ENCODE peak calls at places on chromosomes 13 and 19, in five cellular contexts. F, V, E, I and P are unnamed samples. For H3K4me1, the result is how much of the 10 kb centered on the place peaks cover.

GRCh38 chr19:57512845-57513244 is 13.1 kb downstream of the ZNF773 start:
- DNase-seq in V (no peak), I (peak), F (no peak), E (no peak), P (no peak)

GRCh38 chr13:51728972-51729371 is 75.0 kb downstream of the DHRS12 start:
- DNase-seq in F (no peak), I (no peak), V (no peak), E (no peak), P (no peak)

GRCh38 chr13:112333756-112334543 is 42.2 kb upstream of the SPACA7 start:
- DNase-seq in I (no peak), E (no peak), F (no peak), V (no peak), P (no peak)

GRCh38 chr13:59880468-59880867 is 283.3 kb downstream of the DIAPH3 start:
- DNase-seq in V (no peak), F (no peak), I (no peak), E (no peak), P (no peak)

GRCh38 chr13:46354143-46355087 is 32.6 kb downstream of the RUBCNL start:
- DNase-seq in I (no peak), V (peak), F (no peak), E (no peak), P (no peak)

GRCh38 chr13:27403252-27403678 is 21.2 kb upstream of the GTF3A start:
- DNase-seq in I (no peak), V (no peak), E (no peak), F (no peak), P (no peak)

GRCh38 chr13:59478908-59479307 is 684.8 kb downstream of the DIAPH3 start:
- DNase-seq in V (no peak), F (no peak), I (no peak), E (no peak), P (no peak)

GRCh38 chr13:79775830-79776229 is 294.9 kb downstream of the NDFIP2 start:
- DNase-seq in V (no peak), I (no peak), F (no peak), E (no peak), P (no peak)

GRCh38 chr19:49555600-49556411 is 24.6 kb downstream of the NOSIP start:
- DNase-seq in F (peak), E (no peak), V (peak), I (peak), P (peak)

GRCh38 chr13:38862443-38862842 is 128.2 kb downstream of the STOML3 start:
- DNase-seq in V (no peak), I (no peak), E (no peak), F (no peak), P (no peak)

GRCh38 chr19:33621811-33622504 is at the start of gene CHST8:
- DNase-seq in I (peak), E (no peak), V (no peak), F (peak), P (no peak)

GRCh38 chr13:20209937-20210336 is 17.2 kb upstream of the GJB2 start:
- DNase-seq in V (no peak), I (no peak), E (no peak), F (no peak), P (no peak)

GRCh38 chr19:29836409-29836825 is 24.6 kb downstream of the CCNE1 start:
- DNase-seq in F (no peak), E (no peak), V (no peak), I (no peak), P (no peak)

GRCh38 chr19:53865918-53866696 is 1.6 kb upstream of the MYADM start:
- DNase-seq in F (peak), E (peak), V (peak), I (peak), P (peak)

GRCh38 chr13:27621116-27621365 is 651 bp upstream of the POLR1D start:
- DNase-seq in F (no peak), E (no peak), V (no peak), I (no peak), P (no peak)

GRCh38 chr13:94323746-94324408 is 155.6 kb downstream of the DCT start:
- DNase-seq in E (no peak), F (no peak), I (no peak), V (peak), P (no peak)

GRCh38 chr13:30884543-30884942 is 21.5 kb upstream of the MEDAG start:
- DNase-seq in I (no peak), E (no peak), V (no peak), F (no peak), P (no peak)

GRCh38 chr13:102770435-102770834 is 3.2 kb downstream of the TEX30 start:
- DNase-seq in E (no peak), I (no peak), V (no peak), F (no peak), P (no peak)

GRCh38 chr13:30715357-30715756 is 20.0 kb upstream of the ALOX5AP start:
- DNase-seq in I (no peak), E (no peak), V (no peak), F (no peak), P (no peak)

GRCh38 chr13:77919351-77920294 is 992 bp upstream of the EDNRB start:
- DNase-seq in V (no peak), E (no peak), I (peak), F (peak), P (no peak)

GRCh38 chr13:21831654-21832324 is 160.9 kb downstream of the FGF9 start:
- DNase-seq in F (no peak), I (no peak), E (no peak), V (no peak), P (no peak)

GRCh38 chr13:21328201-21328600 is 130.9 kb downstream of the ZDHHC20 start:
- DNase-seq in F (no peak), E (no peak), V (no peak), I (no peak), P (no peak)

GRCh38 chr13:51684076-51684475 is 99.8 kb downstream of the WDFY2 start:
- DNase-seq in V (no peak), E (no peak), F (no peak), I (no peak), P (no peak)

GRCh38 chr13:24851546-24851945 is 87.6 kb downstream of the RNF17 start:
- DNase-seq in E (no peak), V (no peak), I (no peak), F (no peak), P (no peak)

GRCh38 chr19:1063909-1064660 is 2.9 kb upstream of the ARHGAP45 start:
- DNase-seq in E (no peak), V (no peak), F (no peak), I (peak), P (no peak)

GRCh38 chr19:1066251-1066747 is 668 bp upstream of the ARHGAP45 start:
- DNase-seq in F (no peak), E (no peak), V (no peak), I (peak), P (no peak)

GRCh38 chr19:1064661-1065605 is 2.0 kb upstream of the ARHGAP45 start:
- DNase-seq in I (peak), E (no peak), V (peak), F (peak), P (peak)

GRCh38 chr19:1066748-1067340 is at the start of gene ARHGAP45:
- DNase-seq in F (no peak), I (peak), V (peak), E (no peak), P (peak)

DNA sequence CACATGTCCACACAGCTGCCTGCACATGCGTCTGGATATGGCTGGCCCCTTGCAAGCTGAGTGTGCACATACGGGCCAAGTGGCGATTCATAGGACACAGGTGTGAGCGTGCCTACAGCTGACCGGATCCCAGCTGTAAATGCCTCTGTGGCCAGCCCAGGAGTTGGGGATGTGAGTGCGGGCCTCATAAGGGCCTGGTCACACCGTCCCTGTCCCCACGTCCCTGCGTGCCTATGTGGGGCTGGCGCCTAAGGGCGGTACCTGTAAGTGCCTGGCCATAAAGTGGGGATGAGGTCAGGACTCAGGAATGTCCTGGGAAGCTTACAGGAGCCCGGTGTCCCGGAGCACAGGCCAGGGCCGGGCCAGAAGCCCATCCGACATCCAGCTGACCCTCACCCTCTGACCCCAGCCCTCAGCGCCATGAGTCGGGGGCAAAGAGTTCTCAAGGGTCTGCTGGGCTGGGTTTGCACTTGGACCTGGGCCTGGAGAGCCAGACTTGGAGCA is 1.3 kb upstream of the ARHGAP45 start:
- DNase-seq in E (no peak), F (no peak), V (no peak), I (peak), P (no peak)
- H3K4me3 ChIP-seq in E (no peak), F (no peak), V (no peak), I (no peak), P (no peak)

DNA sequence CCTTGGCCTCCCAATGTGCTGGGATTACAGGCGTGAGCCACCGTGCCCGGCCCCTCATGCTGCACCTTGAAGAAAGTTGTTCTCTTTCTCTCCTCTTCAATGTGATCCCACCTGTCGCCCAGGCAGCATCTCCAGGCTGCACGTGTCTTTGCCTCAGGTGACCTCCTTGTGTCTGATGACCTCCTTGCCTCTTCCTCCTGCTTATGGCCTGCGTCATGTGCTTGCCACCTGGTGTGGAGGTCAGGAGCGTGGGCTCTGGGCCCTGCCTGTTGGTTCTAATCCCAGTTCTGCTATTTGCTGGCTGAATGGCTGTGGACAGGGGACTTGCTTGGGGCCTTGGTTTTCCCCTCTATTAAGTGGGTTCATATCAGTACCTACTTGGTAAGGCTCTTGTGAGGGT is 6.3 kb downstream of the BICRA start:
- DNase-seq in E (no peak), V (no peak), F (no peak), I (no peak), P (no peak)
- H3K4me1 ChIP-seq in E (under half), V (half or more), F (half or more), I (under half), P (under half)

DNA sequence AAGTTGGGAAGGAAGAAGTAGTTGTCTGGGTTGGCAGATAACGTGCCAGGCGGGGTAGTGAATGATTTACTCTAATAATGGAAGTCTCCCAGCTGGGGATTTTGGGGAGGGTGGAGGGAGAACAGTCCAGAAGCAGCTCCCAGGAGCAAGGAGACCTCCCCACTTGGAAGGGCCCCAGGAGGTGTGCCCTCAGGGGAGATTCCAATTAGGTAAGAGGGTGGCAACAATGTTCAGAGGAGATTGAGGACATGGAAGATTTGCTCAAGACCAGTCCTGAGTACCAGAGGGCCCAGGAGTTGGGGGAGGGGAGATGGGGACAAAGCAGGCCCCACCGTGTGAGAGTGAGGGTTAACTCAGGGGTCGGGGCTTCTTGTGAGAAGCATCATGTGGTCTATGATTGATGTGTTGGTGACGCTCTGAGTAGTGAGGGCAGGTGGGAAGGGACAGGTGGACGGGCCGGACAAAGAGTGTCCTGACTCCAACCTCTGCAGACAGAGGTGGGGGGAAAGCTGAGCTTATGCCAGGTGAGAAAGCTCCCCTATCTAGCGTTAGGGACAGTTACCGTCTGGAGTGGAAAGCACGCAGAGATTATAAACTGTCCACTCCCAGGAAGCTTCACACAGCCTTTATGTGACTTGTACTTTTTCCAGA is 3.5 kb downstream of the SPINT2 start:
- DNase-seq in I (no peak), V (no peak), E (peak), F (no peak), P (no peak)
- H3K4me3 ChIP-seq in I (no peak), V (no peak), E (peak), F (no peak), P (no peak)

GRCh38 chr19:35620001-35620400 is 7.5 kb downstream of the HAUS5 start:
- DNase-seq in I (no peak), V (no peak), F (no peak), E (no peak), P (no peak)

GRCh38 chr19:35619290-35619923 is 6.9 kb downstream of the HAUS5 start:
- DNase-seq in I (no peak), E (no peak), V (no peak), F (no peak), P (no peak)

GRCh38 chr19:35622750-35623149 is 6.1 kb upstream of the RBM42 start:
- DNase-seq in V (no peak), F (no peak), E (no peak), I (no peak), P (no peak)

GRCh38 chr19:35621708-35622107 is 7.1 kb upstream of the RBM42 start:
- DNase-seq in F (no peak), I (no peak), E (no peak), V (no peak), P (no peak)

GRCh38 chr19:35623327-35624010 is 5.4 kb upstream of the RBM42 start:
- DNase-seq in I (no peak), F (no peak), E (no peak), V (no peak), P (no peak)
- H3K4me1 ChIP-seq in I (under half), F (under half), E (under half), V (under half), P (under half)

GRCh38 chr19:38952395-38953165 is 21.8 kb downstream of the MRPS12 start:
- DNase-seq in F (no peak), I (no peak), E (no peak), V (peak), P (peak)

GRCh38 chr19:38946229-38947010 is 15.7 kb downstream of the MRPS12 start:
- DNase-seq in F (no peak), E (no peak), I (no peak), V (no peak), P (no peak)

GRCh38 chr19:38953677-38954076 is 21.9 kb downstream of the FBXO17 start:
- DNase-seq in E (no peak), F (no peak), I (no peak), V (no peak), P (no peak)

GRCh38 chr19:38951187-38951586 is 20.4 kb downstream of the MRPS12 start:
- DNase-seq in F (no peak), V (no peak), E (no peak), I (no peak), P (no peak)

DNA sequence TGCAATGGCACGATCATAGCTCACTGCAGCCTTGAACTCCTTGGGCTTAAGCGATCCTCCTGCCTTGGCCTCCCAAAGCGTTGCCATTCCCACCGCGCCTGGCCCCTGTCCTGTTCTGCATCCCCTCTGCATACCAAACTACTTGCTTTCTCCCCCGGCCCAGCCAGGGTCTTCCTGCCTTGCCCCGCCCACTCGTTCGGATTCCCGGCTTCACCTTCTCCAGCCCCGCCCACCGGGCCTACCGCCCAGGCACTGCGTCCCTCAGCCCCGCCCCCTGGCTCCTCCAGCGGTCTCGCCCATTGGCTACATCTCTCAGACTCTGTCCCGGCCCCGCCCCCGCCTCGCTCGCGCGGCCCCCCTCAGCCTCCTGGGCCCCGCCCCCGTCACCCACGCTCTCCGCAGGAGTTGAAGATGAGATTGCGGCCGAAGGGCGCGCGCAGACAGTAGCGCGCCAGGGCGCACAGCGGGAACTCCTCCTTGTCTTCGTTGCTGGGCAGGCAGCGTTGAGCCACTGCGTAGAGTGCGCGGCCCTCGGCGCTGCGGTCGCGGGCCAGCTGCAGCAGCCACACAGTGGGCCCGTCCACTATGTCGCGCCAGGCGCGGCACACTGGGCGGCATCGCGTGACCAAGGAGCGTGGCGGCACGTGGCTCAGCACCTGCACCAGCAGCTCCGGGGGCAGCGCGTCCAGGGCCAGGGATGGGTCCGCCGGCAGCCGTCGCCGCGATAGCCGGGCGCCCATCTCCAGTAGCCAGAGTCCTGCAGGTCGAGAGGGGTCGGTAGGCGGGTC is 19.0 kb downstream of the MRPS12 start:
- DNase-seq in F (peak), E (peak), I (peak), V (peak), P (peak)
- H3K4me3 ChIP-seq in F (peak), E (peak), I (peak), V (no peak), P (peak)

GRCh38 chr13:97432917-97433726 is 847 bp upstream of the RAP2A start:
- DNase-seq in F (peak), V (peak), I (peak), E (peak), P (peak)
- H3K4me1 ChIP-seq in F (under half), V (under half), I (under half), E (under half), P (under half)

DNA sequence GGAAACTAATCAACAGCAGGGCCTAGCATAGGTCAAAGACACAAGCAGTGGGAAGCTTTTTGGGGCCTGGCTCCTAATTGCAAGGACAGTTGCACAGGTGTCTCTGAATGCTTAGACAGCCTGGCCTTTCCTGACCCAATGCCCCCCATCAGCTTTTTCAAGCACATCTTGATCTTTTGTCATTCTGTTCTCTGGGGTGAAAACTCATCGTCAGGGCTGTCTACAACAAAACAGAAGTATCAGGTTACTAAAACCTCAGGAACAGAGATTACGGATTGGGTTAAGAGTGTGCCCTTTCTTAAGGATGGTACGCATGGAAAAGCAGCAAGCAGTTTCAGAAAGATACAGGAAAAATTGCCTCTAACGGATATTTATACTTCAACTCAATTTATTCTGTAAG is 8.3 kb upstream of the ZNF254 start:
- DNase-seq in V (no peak), E (no peak), F (no peak), I (no peak), P (no peak)
- H3K4me3 ChIP-seq in V (no peak), E (no peak), F (no peak), I (no peak), P (no peak)

DNA sequence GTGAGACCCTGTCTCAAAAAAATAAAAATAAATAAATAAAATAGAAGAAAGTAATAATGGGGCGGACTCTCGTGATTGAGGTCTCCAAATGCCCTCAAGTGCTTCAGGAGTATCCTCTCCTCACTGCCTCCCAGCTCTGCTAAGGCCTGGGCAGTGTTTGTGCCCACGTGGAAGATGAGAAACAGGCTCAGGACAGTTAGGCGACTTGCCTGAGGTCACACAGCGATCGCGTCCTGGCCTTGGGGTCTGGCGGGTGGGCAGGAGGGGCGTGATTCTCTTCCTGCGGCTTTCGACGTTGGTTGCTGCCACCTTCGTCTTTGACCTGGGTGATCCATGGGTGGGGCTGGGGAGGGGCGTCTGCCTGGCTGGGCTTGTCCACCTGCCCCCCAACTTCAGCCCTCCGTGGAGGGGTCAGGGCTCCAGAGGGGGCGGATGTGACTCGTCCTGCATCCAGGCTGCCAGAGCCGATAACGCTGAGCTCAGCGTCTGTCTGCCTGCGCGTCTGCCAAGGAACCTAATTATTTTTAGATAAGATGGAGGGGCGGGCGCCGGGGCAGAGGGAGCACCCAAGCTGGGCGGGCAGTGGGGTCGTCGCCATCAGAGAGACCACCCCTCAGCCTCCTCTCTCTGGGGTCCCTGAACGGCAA is 56.9 kb downstream of the NFIC start:
- DNase-seq in V (no peak), I (peak), F (peak), E (no peak), P (no peak)
- H3K4me1 ChIP-seq in V (under half), I (under half), F (under half), E (under half), P (under half)